ENCODE peak calls at places on chromosomes 12 and 14, in eight cellular contexts. A is neural progenitor cell, W is breast epithelium, Q is left ventricle myocardium inferior, Y is heart right ventricle, F is sigmoid colon, L is cardiac muscle cell, I is gastrocnemius medialis. O is an unnamed sample. For H3K4me1, the result is how much of the 10 kb centered on the place peaks cover.

GRCh38 chr14:56474419-56475022 is 105.1 kb upstream of the TMEM260 start:
- DNase-seq in A (peak), W (no peak), Q (no peak), Y (no peak), F (no peak), L (peak), I (no peak), O (no peak)

GRCh38 chr12:120944645-120945217 is 33.6 kb upstream of the HNF1A start:
- DNase-seq in A (peak), W (peak), Q (peak), Y (peak), F (no peak), L (peak), I (no peak), O (no peak)

GRCh38 chr12:108691995-108692808 is 39.1 kb downstream of the CORO1C start:
- DNase-seq in A (peak), W (no peak), Q (peak), Y (peak), F (peak), L (peak), I (peak), O (no peak)

GRCh38 chr12:109394891-109395290 is 47.2 kb downstream of the MYO1H start:
- DNase-seq in A (no peak), W (no peak), Q (no peak), Y (no peak), F (no peak), L (no peak), I (no peak), O (no peak)

GRCh38 chr14:25622752-25623151 is 572.8 kb upstream of the STXBP6 start:
- DNase-seq in A (no peak), W (no peak), Q (no peak), Y (no peak), F (no peak), L (no peak), I (no peak), O (no peak)

GRCh38 chr12:78970041-78970440 is 105.5 kb downstream of the SYT1 start:
- DNase-seq in A (no peak), W (no peak), Q (no peak), Y (no peak), F (no peak), L (no peak), I (no peak), O (no peak)

GRCh38 chr12:67442347-67442841 is 173.2 kb downstream of the CAND1 start:
- DNase-seq in A (no peak), W (no peak), Q (peak), Y (peak), F (no peak), L (no peak), I (peak), O (no peak)

GRCh38 chr14:56216631-56217379 is 98.6 kb downstream of the PELI2 start:
- DNase-seq in A (no peak), W (no peak), Q (peak), Y (peak), F (no peak), L (peak), I (peak), O (no peak)

GRCh38 chr12:132478845-132479244 is 11.1 kb upstream of the FBRSL1 start:
- DNase-seq in A (no peak), W (no peak), Q (no peak), Y (no peak), F (no peak), L (no peak), I (no peak), O (no peak)

GRCh38 chr12:95634622-95635621 is 83.6 kb upstream of the USP44 start:
- DNase-seq in A (no peak), W (no peak), Q (no peak), Y (no peak), F (no peak), L (no peak), I (no peak), O (no peak)

GRCh38 chr14:77603654-77604270 is 12.7 kb downstream of the SPTLC2 start:
- DNase-seq in A (no peak), W (no peak), Q (peak), Y (no peak), F (no peak), L (no peak), I (no peak), O (no peak)

GRCh38 chr12:52213541-52214420 is 19.3 kb upstream of the KRT7 start:
- DNase-seq in A (peak), W (peak), Q (peak), Y (peak), F (peak), L (peak), I (peak), O (no peak)

GRCh38 chr12:111404362-111405148 is 1.2 kb upstream of the SH2B3 start:
- DNase-seq in A (peak), W (no peak), Q (peak), Y (no peak), F (peak), L (no peak), I (peak), O (no peak)

GRCh38 chr14:89618821-89619551 is 202.0 kb upstream of the FOXN3 start:
- DNase-seq in A (peak), W (no peak), Q (peak), Y (peak), F (peak), L (peak), I (peak), O (no peak)

GRCh38 chr14:34128665-34129064 is 177.8 kb upstream of the EGLN3 start:
- DNase-seq in A (no peak), W (no peak), Q (peak), Y (peak), F (no peak), L (no peak), I (peak), O (no peak)

GRCh38 chr12:43147893-43148292 is 404.1 kb downstream of the ADAMTS20 start:
- DNase-seq in A (no peak), W (no peak), Q (no peak), Y (no peak), F (no peak), L (no peak), I (no peak), O (no peak)

GRCh38 chr12:51339750-51340149 is 6.7 kb downstream of the CELA1 start:
- DNase-seq in A (no peak), W (no peak), Q (no peak), Y (no peak), F (no peak), L (no peak), I (no peak), O (no peak)

GRCh38 chr14:69153848-69154208 is 909 bp upstream of the DCAF5 start:
- DNase-seq in A (peak), W (no peak), Q (peak), Y (peak), F (peak), L (peak), I (peak), O (no peak)

GRCh38 chr12:9636807-9637206 is 29.1 kb upstream of the KLRB1 start:
- DNase-seq in A (no peak), W (no peak), Q (no peak), Y (no peak), F (no peak), L (no peak), I (no peak), O (no peak)

DNA sequence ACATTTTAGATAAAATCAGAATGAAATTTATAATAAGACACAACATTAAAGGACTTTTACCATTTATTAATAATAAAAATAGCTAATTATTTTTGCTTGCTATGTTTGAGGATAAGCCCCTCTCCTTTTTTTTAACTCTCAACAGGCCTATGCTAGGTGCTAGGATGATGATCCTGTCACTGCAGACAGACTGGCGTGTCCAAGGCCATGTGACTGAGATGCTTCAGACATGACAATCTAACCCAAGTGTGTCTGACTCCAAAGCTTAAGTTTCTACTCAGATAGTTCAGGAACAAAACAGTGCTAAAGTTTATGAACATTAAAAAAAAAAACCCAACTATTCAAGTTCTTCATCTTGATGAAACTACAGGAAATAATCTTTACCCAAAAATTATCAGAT is 29.8 kb downstream of the PPP1R13B start:
- DNase-seq in A (no peak), W (no peak), Q (no peak), Y (no peak), F (no peak), L (no peak), I (no peak), O (no peak)
- TF ChIP-seq CTCF in A (no peak), W (no peak), Q (no peak), Y (no peak), F (no peak), L (no peak), I (no peak), O (no peak)

GRCh38 chr12:92468358-92469020 is 234.3 kb upstream of the PLEKHG7 start:
- DNase-seq in A (no peak), W (no peak), Q (no peak), Y (no peak), F (no peak), L (no peak), I (no peak), O (no peak)

GRCh38 chr12:92471551-92471950 is 231.2 kb upstream of the PLEKHG7 start:
- DNase-seq in A (no peak), W (no peak), Q (no peak), Y (no peak), F (no peak), L (no peak), I (no peak), O (no peak)

GRCh38 chr12:92467886-92468285 is 234.9 kb upstream of the PLEKHG7 start:
- DNase-seq in A (no peak), W (no peak), Q (no peak), Y (no peak), F (no peak), L (no peak), I (no peak), O (no peak)

GRCh38 chr12:92470608-92471021 is 232.2 kb upstream of the PLEKHG7 start:
- DNase-seq in A (no peak), W (no peak), Q (no peak), Y (no peak), F (no peak), L (no peak), I (no peak), O (no peak)

DNA sequence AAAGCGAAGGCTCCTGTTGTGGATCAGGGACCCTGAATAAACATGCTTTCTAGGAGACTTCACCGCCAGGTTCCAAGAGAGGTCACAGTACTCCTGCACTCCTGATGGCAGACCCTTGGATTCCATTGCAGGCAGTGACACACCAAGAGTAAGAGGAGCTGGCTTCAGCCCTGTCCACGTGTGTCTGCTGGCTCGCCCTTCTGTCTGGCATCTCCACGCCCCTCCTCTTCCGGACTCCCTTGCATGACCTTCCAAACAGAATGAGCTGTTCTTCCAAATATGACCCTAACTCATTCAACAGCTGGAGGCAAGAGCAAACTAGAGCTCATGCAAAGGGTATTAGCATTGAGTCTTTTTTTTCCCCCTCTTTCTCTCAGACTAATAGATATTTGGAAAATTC is 233.0 kb upstream of the PLEKHG7 start:
- DNase-seq in A (no peak), W (no peak), Q (peak), Y (peak), F (no peak), L (no peak), I (peak), O (no peak)
- H3K4me1 ChIP-seq in A (under half), W (under half), Q (half or more), Y (under half), F (under half), L (under half), I (under half), O (under half)

DNA sequence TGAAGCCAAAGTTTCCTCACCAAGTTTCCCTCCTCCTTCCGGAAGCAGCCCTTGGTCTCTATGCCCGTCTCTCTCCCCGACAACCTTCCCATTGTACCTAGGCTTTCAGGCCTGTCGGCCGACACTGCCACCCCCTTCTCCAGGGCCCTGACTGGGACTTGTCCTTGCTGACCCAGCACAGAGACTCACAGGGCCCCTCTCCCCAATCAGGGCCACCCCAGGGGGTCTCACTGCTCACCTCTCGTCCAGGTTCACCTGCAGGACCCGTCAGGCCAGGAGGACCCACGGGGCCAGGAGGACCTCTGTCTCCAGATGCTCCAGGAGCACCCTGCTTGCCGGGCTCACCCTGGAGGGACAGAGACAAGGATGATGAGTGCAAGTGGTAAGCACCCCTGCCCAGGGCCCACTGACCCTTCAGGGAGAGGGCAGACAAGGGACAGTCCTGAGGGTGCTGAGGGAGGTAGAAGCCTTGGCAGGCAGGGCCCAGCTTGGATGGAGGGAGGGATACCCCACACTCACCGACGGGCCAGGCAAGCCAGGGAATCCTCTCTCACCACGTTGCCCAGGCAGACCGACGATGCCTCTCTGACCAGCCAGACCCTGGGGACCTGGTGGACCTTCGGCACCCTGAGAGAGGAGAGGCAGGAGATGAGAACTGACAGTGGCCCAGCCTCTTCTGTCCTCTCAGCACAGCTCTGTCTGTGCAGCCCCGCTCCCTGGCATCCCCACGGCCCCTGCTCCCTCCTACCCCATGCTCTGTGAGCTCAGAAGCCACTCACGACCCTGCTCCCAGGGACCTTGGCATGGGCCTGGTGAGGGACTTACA is 14.6 kb downstream of the TMEM106C start:
- DNase-seq in A (no peak), W (no peak), Q (no peak), Y (no peak), F (peak), L (no peak), I (no peak), O (no peak)
- H3K4me3 ChIP-seq in A (no peak), W (no peak), Q (no peak), Y (no peak), F (no peak), L (no peak), I (no peak), O (no peak)

GRCh38 chr12:27305673-27306504 is 26.7 kb upstream of the BMAL2 start:
- DNase-seq in A (peak), W (no peak), Q (no peak), Y (no peak), F (no peak), L (peak), I (no peak), O (no peak)
- TF ChIP-seq CTCF in A (peak), W (no peak), Q (peak), Y (peak), F (peak), L (peak), I (no peak), O (no peak)

DNA sequence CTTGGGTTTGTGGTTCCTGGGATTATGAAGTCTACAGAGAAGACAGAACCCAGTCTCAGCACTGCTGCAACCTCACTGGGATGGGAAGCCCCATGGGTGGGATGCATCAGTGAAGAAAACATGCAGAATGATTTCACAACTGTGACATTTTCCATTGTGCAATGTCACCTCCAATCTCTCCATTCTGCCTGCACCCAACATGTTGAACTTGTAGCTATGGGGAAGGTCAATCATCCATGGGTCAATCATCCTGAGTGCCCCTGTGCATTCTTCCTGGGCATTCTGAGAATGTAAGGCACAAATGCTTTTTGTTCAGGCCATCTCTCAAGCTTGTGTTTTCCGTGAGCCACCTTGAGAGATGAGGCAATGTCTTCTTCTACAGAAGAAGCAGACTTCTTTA is 1004.3 kb upstream of the TMEM132C start:
- DNase-seq in A (no peak), W (no peak), Q (no peak), Y (no peak), F (no peak), L (no peak), I (no peak), O (no peak)
- H3K4me1 ChIP-seq in A (under half), W (under half), Q (under half), Y (under half), F (under half), L (under half), I (under half), O (under half)

DNA sequence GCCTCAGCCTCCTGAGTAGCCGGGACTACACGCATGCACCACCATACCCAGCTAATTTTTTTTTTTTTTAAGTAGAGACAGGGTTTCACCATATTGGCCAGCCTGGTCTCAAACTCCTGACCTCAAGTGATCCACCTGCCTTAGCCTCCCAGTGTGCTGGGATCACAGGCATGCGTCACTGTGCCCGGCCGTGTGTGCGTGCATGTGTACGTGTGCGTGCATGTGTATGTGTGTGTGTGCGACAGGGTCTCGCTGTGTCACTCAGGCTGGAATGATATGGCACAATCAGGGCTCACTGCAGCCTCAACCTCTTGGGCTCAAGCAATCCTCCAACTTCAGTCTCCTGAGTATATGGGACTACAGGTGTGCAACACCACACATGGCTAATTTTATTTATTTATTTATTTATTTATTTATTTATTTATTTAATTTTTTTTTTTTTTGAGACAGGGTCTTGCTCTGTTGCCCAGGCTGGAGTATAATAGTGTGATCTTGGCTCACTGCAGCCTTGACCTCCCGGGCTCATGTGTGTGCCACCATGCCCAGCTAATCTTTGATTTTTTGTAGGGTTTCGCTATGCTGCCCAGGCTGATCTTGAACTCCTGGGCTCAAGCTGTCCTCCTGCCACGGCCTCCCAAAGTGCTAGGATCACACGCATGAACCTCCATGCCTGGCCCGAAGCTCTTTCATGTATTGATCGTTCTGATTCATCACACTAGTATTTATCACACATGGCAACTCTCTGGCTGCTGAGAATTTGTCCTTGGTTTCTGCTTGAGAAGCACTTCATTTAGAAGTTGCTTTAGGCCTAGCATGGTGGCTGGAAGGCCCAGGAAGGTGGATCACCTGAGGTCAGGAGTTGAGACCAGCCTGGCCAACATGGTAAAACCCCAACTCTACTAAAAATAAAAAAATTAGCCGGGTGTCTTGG is 35.9 kb upstream of the CLIP1 start:
- DNase-seq in A (no peak), W (no peak), Q (no peak), Y (no peak), F (peak), L (no peak), I (no peak), O (no peak)
- H3K4me3 ChIP-seq in A (no peak), W (no peak), Q (no peak), Y (no peak), F (no peak), L (no peak), I (no peak), O (no peak)